ENCODE peak calls at places on chromosomes 6 and 20, in eight cellular contexts. R is stimulated activated CD8-positive, alpha-beta memory T cell treated with anti-CD3 and anti-CD28 coated beads, Interleukin-15, amount 100 ng/mL, for 24 hours; U is CD4-positive, CD25-positive, alpha-beta regulatory T cell; Q is NB4; L is nephron progenitor cell; X is GM18507; K is NCI-H187; O is activated CD4-positive, alpha-beta T cell treated with anti-CD3 and anti-CD28 coated beads, Interleukin-2, amount 50 U/mL, for 1 hour. Y is an unnamed sample.

GRCh38 chr6:36101691-36102090 is 28.6 kb upstream of the MAPK13 start:
- DNase-seq in R (no peak), U (no peak), Q (no peak), L (no peak), X (no peak), K (no peak), O (no peak), Y (no peak)

GRCh38 chr6:43125555-43125954 is 45.5 kb upstream of the SRF start:
- DNase-seq in R (no peak), U (no peak), Q (no peak), L (no peak), X (no peak), K (no peak), O (no peak), Y (no peak)

GRCh38 chr20:50540620-50541605 is 30.7 kb downstream of the PTPN1 start:
- DNase-seq in R (no peak), U (no peak), Q (no peak), L (no peak), X (no peak), K (no peak), O (no peak), Y (peak)

GRCh38 chr6:30864325-30864724 is 20.0 kb upstream of the DDR1 start:
- DNase-seq in R (no peak), U (no peak), Q (no peak), L (no peak), X (no peak), K (no peak), O (no peak), Y (no peak)

GRCh38 chr20:42041000-42041565 is 422.9 kb upstream of the CHD6 start:
- DNase-seq in R (no peak), U (no peak), Q (no peak), L (peak), X (no peak), K (no peak), O (no peak), Y (no peak)

GRCh38 chr6:28864321-28864923 is 59.4 kb downstream of the TRIM27 start:
- DNase-seq in R (no peak), U (no peak), Q (no peak), L (no peak), X (no peak), K (no peak), O (no peak), Y (no peak)

GRCh38 chr6:57257911-57258541 is 35.9 kb upstream of the RAB23 start:
- DNase-seq in R (no peak), U (no peak), Q (no peak), L (no peak), X (no peak), K (no peak), O (no peak), Y (no peak)

GRCh38 chr20:33474097-33474846 is 15.6 kb upstream of the CBFA2T2 start:
- DNase-seq in R (no peak), U (no peak), Q (peak), L (no peak), X (no peak), K (no peak), O (no peak), Y (no peak)

GRCh38 chr6:21132856-21133610 is 460.5 kb upstream of the SOX4 start:
- DNase-seq in R (no peak), U (no peak), Q (no peak), L (peak), X (no peak), K (no peak), O (no peak), Y (no peak)

GRCh38 chr6:4340544-4340943 is 205.2 kb upstream of the ECI2 start:
- DNase-seq in R (no peak), U (no peak), Q (no peak), L (no peak), X (no peak), K (no peak), O (no peak), Y (no peak)

Y was measured in HS-5.